ENCODE peak calls at places on chromosomes 3 and 15, in six cellular contexts. X, K, D, V, Q and H are unnamed samples.

GRCh38 chr15:99486371-99487336 is 79.1 kb upstream of the MEF2A start:
- DNase-seq in V (no peak), D (peak), K (no peak), X (peak), Q (peak), H (no peak)

GRCh38 chr15:63482874-63483323 is 21.5 kb upstream of the USP3 start:
- DNase-seq in X (no peak), D (no peak), K (no peak), V (no peak), Q (no peak), H (no peak)

GRCh38 chr3:100004931-100005330 is 109.4 kb downstream of the FILIP1L start:
- DNase-seq in V (no peak), D (no peak), Q (no peak), X (no peak), K (no peak), H (no peak)

GRCh38 chr3:183247190-183247589 is 5.9 kb upstream of the B3GNT5 start:
- DNase-seq in K (no peak), Q (no peak), V (no peak), X (no peak), D (no peak), H (no peak)

GRCh38 chr3:132232231-132232792 is 84.9 kb upstream of the ACP3 start:
- DNase-seq in Q (peak), K (no peak), V (no peak), D (no peak), X (no peak), H (no peak)

GRCh38 chr3:43222594-43222993 is 63.7 kb upstream of the SNRK start:
- DNase-seq in X (no peak), D (no peak), Q (no peak), V (no peak), K (no peak), H (no peak)

GRCh38 chr3:155334897-155335883 is 41.7 kb upstream of the STRIT1 start:
- DNase-seq in D (no peak), Q (no peak), X (no peak), K (peak), V (no peak), H (no peak)

GRCh38 chr3:86976206-86976605 is 14.7 kb downstream of the VGLL3 start:
- DNase-seq in Q (no peak), K (no peak), V (no peak), D (no peak), X (no peak), H (no peak)

GRCh38 chr15:82228750-82229149 is 33.8 kb downstream of the EFL1 start:
- DNase-seq in Q (no peak), D (peak), K (no peak), X (no peak), V (no peak), H (no peak)

GRCh38 chr3:117226932-117227331 is 517.4 kb downstream of the TUSC7 start:
- DNase-seq in D (no peak), K (no peak), X (no peak), Q (no peak), V (no peak), H (no peak)

GRCh38 chr3:159764211-159765024 is 224.2 kb upstream of the IL12A start:
- DNase-seq in Q (no peak), K (peak), X (peak), D (peak), V (no peak), H (no peak)

GRCh38 chr15:52217186-52217585 is 26.0 kb upstream of the GNB5 start:
- DNase-seq in V (no peak), K (no peak), Q (no peak), X (no peak), D (no peak), H (peak)

GRCh38 chr3:65914032-65914739 is 124.5 kb downstream of the MAGI1 start:
- DNase-seq in Q (no peak), K (no peak), D (no peak), V (no peak), X (no peak), H (no peak)

GRCh38 chr15:48020166-48020565 is 100.6 kb upstream of the SLC24A5 start:
- DNase-seq in K (no peak), Q (no peak), X (no peak), D (no peak), V (no peak), H (no peak)

GRCh38 chr3:81592101-81592500 is 169.3 kb downstream of the GBE1 start:
- DNase-seq in V (no peak), X (no peak), D (peak), K (no peak), Q (no peak), H (no peak)